ENCODE peak calls at places on chromosome 4, in six cellular contexts. One of them, this sample, is unnamed.

GRCh38 chr4:110075083-110075738 is 123.2 kb downstream of the ELOVL6 start:
- DNase-seq in fibroblast of lung: no peak
- DNase-seq in psoas muscle: no peak
- DNase-seq in ovary: no peak
- DNase-seq in right cardiac atrium: no peak
- DNase-seq in CD8-positive, alpha-beta memory T cell: no peak
- DNase-seq in this sample: no peak

GRCh38 chr4:176784816-176785215 is 7.9 kb downstream of the VEGFC start:
- DNase-seq in psoas muscle: no peak
- DNase-seq in right cardiac atrium: no peak
- DNase-seq in fibroblast of lung: no peak
- DNase-seq in CD8-positive, alpha-beta memory T cell: no peak
- DNase-seq in ovary: no peak
- DNase-seq in this sample: no peak

GRCh38 chr4:118738999-118739690 is 54.0 kb downstream of the METTL14 start:
- DNase-seq in fibroblast of lung: no peak
- DNase-seq in CD8-positive, alpha-beta memory T cell: no peak
- DNase-seq in psoas muscle: no peak
- DNase-seq in ovary: no peak
- DNase-seq in right cardiac atrium: no peak
- DNase-seq in this sample: no peak

GRCh38 chr4:3683077-3683743 is 83.0 kb upstream of the ADRA2C start:
- DNase-seq in ovary: no peak
- DNase-seq in right cardiac atrium: no peak
- DNase-seq in fibroblast of lung: no peak
- DNase-seq in CD8-positive, alpha-beta memory T cell: no peak
- DNase-seq in psoas muscle: peak; percentile 40
- DNase-seq in this sample: no peak

GRCh38 chr4:126938023-126938422 is 694.7 kb upstream of the INTU start:
- DNase-seq in fibroblast of lung: peak; percentile 43
- DNase-seq in CD8-positive, alpha-beta memory T cell: no peak
- DNase-seq in ovary: no peak
- DNase-seq in psoas muscle: no peak
- DNase-seq in right cardiac atrium: no peak
- DNase-seq in this sample: no peak

GRCh38 chr4:174764105-174764729 is 64.8 kb downstream of the GLRA3 start:
- DNase-seq in fibroblast of lung: peak; percentile 36
- DNase-seq in right cardiac atrium: no peak
- DNase-seq in ovary: no peak
- DNase-seq in CD8-positive, alpha-beta memory T cell: no peak
- DNase-seq in psoas muscle: no peak
- DNase-seq in this sample: peak; percentile 7

GRCh38 chr4:133151301-133151680 is 2.2 kb downstream of the PCDH10 start:
- DNase-seq in fibroblast of lung: peak; percentile 47
- DNase-seq in CD8-positive, alpha-beta memory T cell: no peak
- DNase-seq in psoas muscle: peak; percentile 39
- DNase-seq in right cardiac atrium: peak; percentile 43
- DNase-seq in ovary: no peak
- DNase-seq in this sample: no peak

GRCh38 chr4:124423160-124423559 is 289.4 kb downstream of the ANKRD50 start:
- DNase-seq in ovary: no peak
- DNase-seq in fibroblast of lung: peak; percentile 67
- DNase-seq in right cardiac atrium: no peak
- DNase-seq in psoas muscle: no peak
- DNase-seq in CD8-positive, alpha-beta memory T cell: no peak
- DNase-seq in this sample: no peak

GRCh38 chr4:3201718-3202702 is 46.9 kb upstream of the MSANTD1 start:
- DNase-seq in ovary: no peak
- DNase-seq in psoas muscle: no peak
- DNase-seq in fibroblast of lung: peak; percentile 74
- DNase-seq in right cardiac atrium: no peak
- DNase-seq in CD8-positive, alpha-beta memory T cell: peak; percentile 83
- DNase-seq in this sample: peak; percentile 60

GRCh38 chr4:108355523-108356208 is 186.9 kb upstream of the LEF1 start:
- DNase-seq in psoas muscle: no peak
- DNase-seq in CD8-positive, alpha-beta memory T cell: peak; percentile 30
- DNase-seq in ovary: no peak
- DNase-seq in right cardiac atrium: no peak
- DNase-seq in fibroblast of lung: peak; percentile 36
- DNase-seq in this sample: no peak

GRCh38 chr4:11355224-11355623 is 73.5 kb downstream of the HS3ST1 start:
- DNase-seq in right cardiac atrium: no peak
- DNase-seq in CD8-positive, alpha-beta memory T cell: no peak
- DNase-seq in fibroblast of lung: no peak
- DNase-seq in ovary: no peak
- DNase-seq in psoas muscle: no peak
- DNase-seq in this sample: no peak

GRCh38 chr4:109206610-109207009 is 95.8 kb downstream of the COL25A1 start:
- DNase-seq in CD8-positive, alpha-beta memory T cell: no peak
- DNase-seq in right cardiac atrium: no peak
- DNase-seq in ovary: no peak
- DNase-seq in fibroblast of lung: peak; percentile 11
- DNase-seq in psoas muscle: no peak
- DNase-seq in this sample: no peak

GRCh38 chr4:38170800-38171199 is 210.6 kb downstream of the PTTG2 start:
- DNase-seq in psoas muscle: no peak
- DNase-seq in CD8-positive, alpha-beta memory T cell: no peak
- DNase-seq in ovary: no peak
- DNase-seq in right cardiac atrium: no peak
- DNase-seq in fibroblast of lung: peak; percentile 32
- DNase-seq in this sample: no peak

GRCh38 chr4:121189811-121190210 is 25.7 kb upstream of the TNIP3 start:
- DNase-seq in psoas muscle: no peak
- DNase-seq in ovary: no peak
- DNase-seq in fibroblast of lung: no peak
- DNase-seq in CD8-positive, alpha-beta memory T cell: peak; percentile 57
- DNase-seq in right cardiac atrium: no peak
- DNase-seq in this sample: peak; percentile 37

GRCh38 chr4:150315175-150315574 is 236.9 kb downstream of the DCLK2 start:
- DNase-seq in right cardiac atrium: no peak
- DNase-seq in ovary: no peak
- DNase-seq in psoas muscle: no peak
- DNase-seq in CD8-positive, alpha-beta memory T cell: no peak
- DNase-seq in fibroblast of lung: peak; percentile 58
- DNase-seq in this sample: no peak

GRCh38 chr4:3196670-3197359 is 52.1 kb upstream of the MSANTD1 start:
- DNase-seq in ovary: no peak
- DNase-seq in fibroblast of lung: no peak
- DNase-seq in CD8-positive, alpha-beta memory T cell: peak; percentile 24
- DNase-seq in psoas muscle: no peak
- DNase-seq in right cardiac atrium: no peak
- DNase-seq in this sample: no peak

GRCh38 chr4:109645874-109646591 is 57.2 kb downstream of the CASP6 start:
- DNase-seq in ovary: no peak
- DNase-seq in psoas muscle: no peak
- DNase-seq in CD8-positive, alpha-beta memory T cell: no peak
- DNase-seq in right cardiac atrium: no peak
- DNase-seq in fibroblast of lung: no peak
- DNase-seq in this sample: no peak

GRCh38 chr4:67344594-67345380 is 200.5 kb downstream of the CENPC start:
- DNase-seq in right cardiac atrium: no peak
- DNase-seq in ovary: no peak
- DNase-seq in psoas muscle: no peak
- DNase-seq in fibroblast of lung: no peak
- DNase-seq in CD8-positive, alpha-beta memory T cell: no peak
- DNase-seq in this sample: no peak

GRCh38 chr4:122666527-122667245 is 45.8 kb upstream of the IL21 start:
- DNase-seq in right cardiac atrium: no peak
- DNase-seq in fibroblast of lung: peak; percentile 96
- DNase-seq in ovary: no peak
- DNase-seq in psoas muscle: no peak
- DNase-seq in CD8-positive, alpha-beta memory T cell: no peak
- DNase-seq in this sample: no peak

GRCh38 chr4:26574563-26574962 is 9.3 kb upstream of the TBC1D19 start:
- DNase-seq in ovary: no peak
- DNase-seq in CD8-positive, alpha-beta memory T cell: no peak
- DNase-seq in right cardiac atrium: no peak
- DNase-seq in psoas muscle: no peak
- DNase-seq in fibroblast of lung: no peak
- DNase-seq in this sample: no peak

GRCh38 chr4:121307441-121308327 is 73.1 kb downstream of the QRFPR start:
- DNase-seq in fibroblast of lung: peak; percentile 49
- DNase-seq in right cardiac atrium: no peak
- DNase-seq in CD8-positive, alpha-beta memory T cell: peak; percentile 43
- DNase-seq in psoas muscle: no peak
- DNase-seq in ovary: no peak
- DNase-seq in this sample: no peak

GRCh38 chr4:110165382-110166285 is 32.8 kb downstream of the ELOVL6 start:
- DNase-seq in psoas muscle: no peak
- DNase-seq in ovary: no peak
- DNase-seq in right cardiac atrium: no peak
- DNase-seq in CD8-positive, alpha-beta memory T cell: peak; percentile 45
- DNase-seq in fibroblast of lung: peak; percentile 84
- DNase-seq in this sample: peak; percentile 53

GRCh38 chr4:175412744-175413143 is 399.3 kb downstream of the GPM6A start:
- DNase-seq in ovary: no peak
- DNase-seq in right cardiac atrium: no peak
- DNase-seq in CD8-positive, alpha-beta memory T cell: no peak
- DNase-seq in fibroblast of lung: peak; percentile 93
- DNase-seq in psoas muscle: no peak
- DNase-seq in this sample: no peak

GRCh38 chr4:154998284-154998683 is 210.2 kb upstream of the NPY2R start:
- DNase-seq in ovary: no peak
- DNase-seq in right cardiac atrium: no peak
- DNase-seq in CD8-positive, alpha-beta memory T cell: no peak
- DNase-seq in fibroblast of lung: peak; percentile 25
- DNase-seq in psoas muscle: no peak
- DNase-seq in this sample: no peak

GRCh38 chr4:45275862-45276261 is 549.5 kb upstream of the GNPDA2 start:
- DNase-seq in CD8-positive, alpha-beta memory T cell: no peak
- DNase-seq in psoas muscle: no peak
- DNase-seq in fibroblast of lung: no peak
- DNase-seq in right cardiac atrium: no peak
- DNase-seq in ovary: no peak
- DNase-seq in this sample: no peak

GRCh38 chr4:30968926-30969325 is 248.8 kb downstream of the PCDH7 start:
- DNase-seq in fibroblast of lung: no peak
- DNase-seq in right cardiac atrium: no peak
- DNase-seq in ovary: no peak
- DNase-seq in psoas muscle: no peak
- DNase-seq in CD8-positive, alpha-beta memory T cell: no peak
- DNase-seq in this sample: no peak

GRCh38 chr4:93759506-93759905 is 69.0 kb upstream of the ATOH1 start:
- DNase-seq in CD8-positive, alpha-beta memory T cell: no peak
- DNase-seq in psoas muscle: no peak
- DNase-seq in ovary: no peak
- DNase-seq in right cardiac atrium: no peak
- DNase-seq in fibroblast of lung: no peak
- DNase-seq in this sample: no peak

GRCh38 chr4:187565416-187565815 is 430.2 kb upstream of the ZFP42 start:
- DNase-seq in right cardiac atrium: no peak
- DNase-seq in ovary: no peak
- DNase-seq in psoas muscle: no peak
- DNase-seq in fibroblast of lung: no peak
- DNase-seq in CD8-positive, alpha-beta memory T cell: no peak
- DNase-seq in this sample: no peak

GRCh38 chr4:16026155-16026761 is 57.6 kb downstream of the PROM1 start:
- DNase-seq in right cardiac atrium: no peak
- DNase-seq in fibroblast of lung: peak; percentile 54
- DNase-seq in CD8-positive, alpha-beta memory T cell: peak; percentile 35
- DNase-seq in ovary: no peak
- DNase-seq in psoas muscle: no peak
- DNase-seq in this sample: no peak

GRCh38 chr4:169092889-169093522 is 83.0 kb upstream of the CBR4 start:
- DNase-seq in CD8-positive, alpha-beta memory T cell: no peak
- DNase-seq in fibroblast of lung: no peak
- DNase-seq in ovary: no peak
- DNase-seq in psoas muscle: no peak
- DNase-seq in right cardiac atrium: no peak
- DNase-seq in this sample: no peak
- H3K4me1 ChIP-seq in CD8-positive, alpha-beta memory T cell: no peaks in the 10 kb centered on the region
- H3K4me1 ChIP-seq in fibroblast of lung: no peaks in the 10 kb centered on the region
- H3K4me1 ChIP-seq in ovary: no peaks in the 10 kb centered on the region
- H3K4me1 ChIP-seq in psoas muscle: no peaks in the 10 kb centered on the region
- H3K4me1 ChIP-seq in right cardiac atrium: peaks cover 1% of the 10 kb centered on the region
- H3K4me1 ChIP-seq in this sample: no peaks in the 10 kb centered on the region

DNA sequence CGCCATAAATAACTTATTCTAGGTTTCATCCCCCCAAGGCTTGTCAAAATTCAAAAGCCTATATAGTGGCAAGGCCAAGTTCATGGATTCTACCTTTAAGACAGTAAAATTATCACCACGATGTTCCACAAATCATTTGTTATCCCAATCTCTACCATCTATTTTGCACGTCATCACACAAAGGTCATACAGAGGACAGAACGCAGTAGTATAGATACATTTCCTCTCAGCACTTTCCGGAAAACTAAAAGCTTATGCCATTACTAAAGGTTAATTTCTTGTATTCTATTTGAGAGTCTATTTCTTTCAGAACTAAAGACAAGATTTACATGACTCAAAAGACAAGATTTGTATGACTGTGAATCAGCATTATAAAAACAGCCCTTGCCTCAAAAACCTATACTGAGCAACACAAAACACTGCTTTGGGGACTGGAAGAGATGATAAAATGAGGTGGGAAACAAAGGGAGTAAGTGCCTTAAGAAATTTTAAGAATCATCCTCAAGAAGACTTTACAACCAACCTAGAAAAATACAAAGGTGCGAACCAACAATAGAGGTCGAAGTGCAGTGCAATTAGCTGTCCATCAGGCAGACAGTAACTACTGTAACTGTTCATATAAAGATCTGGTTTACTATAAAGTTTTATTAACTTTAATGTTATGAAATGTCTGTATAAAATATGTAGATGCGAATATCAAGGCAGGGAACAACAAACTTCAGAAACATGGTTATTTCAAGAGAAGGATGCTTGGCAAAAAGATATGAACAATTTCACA is 7.6 kb downstream of the UBE2D3 start:
- DNase-seq in right cardiac atrium: no peak
- DNase-seq in psoas muscle: no peak
- DNase-seq in fibroblast of lung: peak; percentile 30
- DNase-seq in CD8-positive, alpha-beta memory T cell: peak; percentile 69
- DNase-seq in ovary: no peak
- DNase-seq in this sample: peak; percentile 20
- H3K4me1 ChIP-seq in right cardiac atrium: peaks cover 2% of the 10 kb centered on the region
- H3K4me1 ChIP-seq in psoas muscle: peaks cover 90% of the 10 kb centered on the region
- H3K4me1 ChIP-seq in fibroblast of lung: peaks cover 20% of the 10 kb centered on the region
- H3K4me1 ChIP-seq in CD8-positive, alpha-beta memory T cell: peaks cover 94% of the 10 kb centered on the region
- H3K4me1 ChIP-seq in ovary: peaks cover 5% of the 10 kb centered on the region
- H3K4me1 ChIP-seq in this sample: peaks cover 65% of the 10 kb centered on the region

GRCh38 chr4:6773106-6773505 is 9.4 kb upstream of the KIAA0232 start:
- DNase-seq in CD8-positive, alpha-beta memory T cell: no peak
- DNase-seq in right cardiac atrium: no peak
- DNase-seq in ovary: no peak
- DNase-seq in fibroblast of lung: peak; percentile 53
- DNase-seq in psoas muscle: peak; percentile 43
- DNase-seq in this sample: no peak
- H3K4me1 ChIP-seq in CD8-positive, alpha-beta memory T cell: peaks cover 31% of the 10 kb centered on the region
- H3K4me1 ChIP-seq in right cardiac atrium: peaks cover 7% of the 10 kb centered on the region
- H3K4me1 ChIP-seq in ovary: no peaks in the 10 kb centered on the region
- H3K4me1 ChIP-seq in fibroblast of lung: no peaks in the 10 kb centered on the region
- H3K4me1 ChIP-seq in psoas muscle: peaks cover 49% of the 10 kb centered on the region
- H3K4me1 ChIP-seq in this sample: peaks cover 45% of the 10 kb centered on the region

DNA sequence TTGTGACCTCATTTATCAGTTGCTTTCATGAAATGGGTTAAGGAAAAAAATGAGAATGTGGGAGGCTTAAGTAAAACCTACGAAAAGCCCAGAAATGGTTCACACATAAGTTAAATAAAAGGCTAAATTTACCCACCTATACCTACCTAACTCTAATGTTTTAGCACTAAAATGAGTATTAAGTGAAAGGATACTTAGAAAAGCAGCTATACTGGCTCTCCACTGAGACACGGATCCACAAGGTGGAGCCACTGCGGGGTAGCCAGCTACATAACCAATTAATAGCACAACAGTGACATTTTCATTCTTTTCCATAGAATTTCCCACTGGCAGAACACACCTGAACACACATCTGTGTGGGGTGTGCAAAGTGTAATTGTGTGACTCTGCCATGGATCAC is 101.9 kb downstream of the MAML3 start:
- DNase-seq in right cardiac atrium: peak; percentile 82
- DNase-seq in fibroblast of lung: peak; percentile 39
- DNase-seq in CD8-positive, alpha-beta memory T cell: no peak
- DNase-seq in ovary: peak; percentile 59
- DNase-seq in psoas muscle: peak; percentile 61
- DNase-seq in this sample: peak; percentile 66
- H3K4me1 ChIP-seq in right cardiac atrium: peaks cover 5% of the 10 kb centered on the region
- H3K4me1 ChIP-seq in fibroblast of lung: peaks cover 2% of the 10 kb centered on the region
- H3K4me1 ChIP-seq in CD8-positive, alpha-beta memory T cell: peaks cover 16% of the 10 kb centered on the region
- H3K4me1 ChIP-seq in ovary: peaks cover 5% of the 10 kb centered on the region
- H3K4me1 ChIP-seq in psoas muscle: peaks cover 27% of the 10 kb centered on the region
- H3K4me1 ChIP-seq in this sample: peaks cover 12% of the 10 kb centered on the region